ENCODE peak calls at places on chromosomes 11 and 22, in eight cellular contexts. I is OCI-LY7; N is CD4-positive, alpha-beta T cell; Y is DMS153; L is Caki2; P is activated T-cell treated with anti-CD3 and anti-CD28 coated beads for 1 hour; S is DMS 273 treated with DMSO at 0.1 percent for 48 hours; G is activated naive CD8-positive, alpha-beta T cell treated with anti-CD3 and anti-CD28 coated beads, Interleukin-2, amount 50 U/mL, for 24 hours. V is an unnamed sample.

GRCh38 chr11:10451399-10452116 is 3.5 kb upstream of the AMPD3 start:
- DNase-seq in I (peak; percentile 23), N (no peak), Y (peak; percentile 69), L (no peak), P (no peak), S (peak; percentile 10), G (no peak), V (peak; percentile 29)

GRCh38 chr11:126162286-126163030 is 49.0 kb downstream of the RPUSD4 start:
- DNase-seq in I (no peak), N (no peak), Y (no peak), L (no peak), P (no peak), S (no peak), G (no peak), V (no peak)

GRCh38 chr22:36249160-36249559 is 3.8 kb upstream of the APOL1 start:
- DNase-seq in I (peak; percentile 11), N (no peak), Y (no peak), L (peak; percentile 47), P (no peak), S (no peak), G (no peak), V (no peak)

GRCh38 chr11:125257185-125257584 is 92.6 kb downstream of the PKNOX2 start:
- DNase-seq in I (no peak), N (no peak), Y (no peak), L (no peak), P (no peak), S (no peak), G (no peak), V (no peak)

GRCh38 chr11:65593518-65594414 is 1.8 kb downstream of the KCNK7 start:
- DNase-seq in I (peak; percentile 53), N (no peak), Y (no peak), L (no peak), P (no peak), S (no peak), G (peak; percentile 63), V (peak; percentile 77)

GRCh38 chr11:22246992-22247391 is 54.1 kb downstream of the ANO5 start:
- DNase-seq in I (no peak), N (no peak), Y (no peak), L (no peak), P (no peak), S (no peak), G (no peak), V (no peak)

GRCh38 chr11:91394073-91394717 is 830.4 kb upstream of the FAT3 start:
- DNase-seq in I (no peak), N (no peak), Y (no peak), L (no peak), P (no peak), S (no peak), G (no peak), V (no peak)

GRCh38 chr22:39553429-39553828 is 17.1 kb upstream of the CACNA1I start:
- DNase-seq in I (no peak), N (no peak), Y (no peak), L (no peak), P (no peak), S (no peak), G (no peak), V (no peak)

GRCh38 chr22:32606181-32606580 is 131.6 kb downstream of the FBXO7 start:
- DNase-seq in I (no peak), N (no peak), Y (no peak), L (no peak), P (no peak), S (no peak), G (peak; percentile 3), V (no peak)

GRCh38 chr11:133041928-133042890 is 490.1 kb downstream of the OPCML start:
- DNase-seq in I (no peak), N (no peak), Y (no peak), L (peak; percentile 43), P (no peak), S (no peak), G (no peak), V (no peak)

GRCh38 chr11:2096001-2096918 is 42.9 kb downstream of the IGF2 start:
- DNase-seq in I (no peak), N (no peak), Y (no peak), L (no peak), P (no peak), S (no peak), G (no peak), V (no peak)